ENCODE peak calls at places on chromosomes 13 and 19, in five cellular contexts. One of them, this sample, is unnamed.

GRCh38 chr19:485122-485521 is 11.2 kb upstream of the MADCAM1 start:
- DNase-seq in SHP77: no peak
- DNase-seq in T-helper 1 cell: no peak
- DNase-seq in left colon: no peak
- DNase-seq in iPS-NIHi11: no peak
- DNase-seq in this sample: no peak

GRCh38 chr13:23715762-23716235 is 145.6 kb downstream of the TNFRSF19 start:
- DNase-seq in SHP77: peak
- DNase-seq in T-helper 1 cell: no peak
- DNase-seq in left colon: no peak
- DNase-seq in iPS-NIHi11: peak
- DNase-seq in this sample: no peak

GRCh38 chr13:51001335-51001734 is 91.7 kb downstream of the RNASEH2B start:
- DNase-seq in SHP77: no peak
- DNase-seq in T-helper 1 cell: no peak
- DNase-seq in left colon: no peak
- DNase-seq in iPS-NIHi11: no peak
- DNase-seq in this sample: no peak

GRCh38 chr13:63287926-63288325 is 1872.3 kb upstream of the PCDH20 start:
- DNase-seq in SHP77: no peak
- DNase-seq in T-helper 1 cell: no peak
- DNase-seq in left colon: no peak
- DNase-seq in iPS-NIHi11: no peak
- DNase-seq in this sample: no peak

GRCh38 chr13:24050292-24050711 is 110.2 kb upstream of the SPATA13 start:
- DNase-seq in SHP77: no peak
- DNase-seq in T-helper 1 cell: no peak
- DNase-seq in left colon: no peak
- DNase-seq in iPS-NIHi11: no peak
- DNase-seq in this sample: no peak

GRCh38 chr19:35671818-35672217 is 5.5 kb downstream of the UPK1A start:
- DNase-seq in SHP77: no peak
- DNase-seq in T-helper 1 cell: no peak
- DNase-seq in left colon: no peak
- DNase-seq in iPS-NIHi11: peak
- DNase-seq in this sample: no peak

GRCh38 chr19:11377237-11377636 is 2.8 kb downstream of the SWSAP1 start:
- DNase-seq in SHP77: no peak
- DNase-seq in T-helper 1 cell: no peak
- DNase-seq in left colon: no peak
- DNase-seq in iPS-NIHi11: no peak
- DNase-seq in this sample: no peak

GRCh38 chr19:31252476-31252875 is 96.8 kb downstream of the TSHZ3 start:
- DNase-seq in SHP77: no peak
- DNase-seq in T-helper 1 cell: no peak
- DNase-seq in left colon: no peak
- DNase-seq in iPS-NIHi11: no peak
- DNase-seq in this sample: no peak

GRCh38 chr19:3125900-3126524 is 9.8 kb upstream of the GNA15 start:
- DNase-seq in SHP77: peak
- DNase-seq in T-helper 1 cell: peak
- DNase-seq in left colon: no peak
- DNase-seq in iPS-NIHi11: peak
- DNase-seq in this sample: peak

GRCh38 chr19:53463263-53463662 is 4.3 kb upstream of the ZNF813 start:
- DNase-seq in SHP77: no peak
- DNase-seq in T-helper 1 cell: no peak
- DNase-seq in left colon: peak
- DNase-seq in iPS-NIHi11: peak
- DNase-seq in this sample: no peak

GRCh38 chr13:79736356-79736755 is 255.4 kb downstream of the NDFIP2 start:
- DNase-seq in SHP77: no peak
- DNase-seq in T-helper 1 cell: no peak
- DNase-seq in left colon: no peak
- DNase-seq in iPS-NIHi11: no peak
- DNase-seq in this sample: no peak

GRCh38 chr13:39942901-39943273 is 287.4 kb downstream of the COG6 start:
- DNase-seq in SHP77: peak
- DNase-seq in T-helper 1 cell: peak
- DNase-seq in left colon: peak
- DNase-seq in iPS-NIHi11: peak
- DNase-seq in this sample: peak

GRCh38 chr13:87810391-87810801 is 139.2 kb downstream of the SLITRK5 start:
- DNase-seq in SHP77: no peak
- DNase-seq in T-helper 1 cell: no peak
- DNase-seq in left colon: no peak
- DNase-seq in iPS-NIHi11: no peak
- DNase-seq in this sample: no peak

GRCh38 chr19:35468637-35469036 is 20.6 kb downstream of the FFAR2 start:
- DNase-seq in SHP77: no peak
- DNase-seq in T-helper 1 cell: peak
- DNase-seq in left colon: peak
- DNase-seq in iPS-NIHi11: peak
- DNase-seq in this sample: peak

GRCh38 chr13:97762141-97762540 is 191.3 kb upstream of the IPO5 start:
- DNase-seq in SHP77: no peak
- DNase-seq in T-helper 1 cell: no peak
- DNase-seq in left colon: no peak
- DNase-seq in iPS-NIHi11: no peak
- DNase-seq in this sample: no peak

GRCh38 chr19:2032296-2032941 is 16.9 kb upstream of the BTBD2 start:
- DNase-seq in SHP77: peak
- DNase-seq in T-helper 1 cell: no peak
- DNase-seq in left colon: peak
- DNase-seq in iPS-NIHi11: peak
- DNase-seq in this sample: no peak

GRCh38 chr13:39561971-39562370 is 41.0 kb downstream of the LHFPL6 start:
- DNase-seq in SHP77: no peak
- DNase-seq in T-helper 1 cell: no peak
- DNase-seq in left colon: no peak
- DNase-seq in iPS-NIHi11: no peak
- DNase-seq in this sample: no peak

GRCh38 chr13:40318366-40318765 is 348.1 kb downstream of the FOXO1 start:
- DNase-seq in SHP77: peak
- DNase-seq in T-helper 1 cell: no peak
- DNase-seq in left colon: no peak
- DNase-seq in iPS-NIHi11: no peak
- DNase-seq in this sample: no peak

GRCh38 chr19:47331931-47332547 is at the start of gene C5AR2:
- DNase-seq in SHP77: no peak
- DNase-seq in T-helper 1 cell: no peak
- DNase-seq in left colon: no peak
- DNase-seq in iPS-NIHi11: no peak
- DNase-seq in this sample: no peak

GRCh38 chr19:4390862-4391693 is 9.3 kb downstream of the SH3GL1 start:
- DNase-seq in SHP77: no peak
- DNase-seq in T-helper 1 cell: no peak
- DNase-seq in left colon: no peak
- DNase-seq in iPS-NIHi11: no peak
- DNase-seq in this sample: no peak

GRCh38 chr13:75581874-75582640 is 32.5 kb downstream of the UCHL3 start:
- DNase-seq in SHP77: no peak
- DNase-seq in T-helper 1 cell: no peak
- DNase-seq in left colon: no peak
- DNase-seq in iPS-NIHi11: no peak
- DNase-seq in this sample: no peak

GRCh38 chr19:32870981-32871451 is 1.4 kb upstream of the SLC7A9 start:
- DNase-seq in SHP77: no peak
- DNase-seq in T-helper 1 cell: no peak
- DNase-seq in left colon: no peak
- DNase-seq in iPS-NIHi11: no peak
- DNase-seq in this sample: no peak

GRCh38 chr19:56969726-56970125 is 129.2 kb upstream of the PEG3 start:
- DNase-seq in SHP77: no peak
- DNase-seq in T-helper 1 cell: no peak
- DNase-seq in left colon: no peak
- DNase-seq in iPS-NIHi11: no peak
- DNase-seq in this sample: no peak

GRCh38 chr13:75850915-75851314 is 214.8 kb downstream of the LMO7 start:
- DNase-seq in SHP77: no peak
- DNase-seq in T-helper 1 cell: no peak
- DNase-seq in left colon: no peak
- DNase-seq in iPS-NIHi11: no peak
- DNase-seq in this sample: no peak

GRCh38 chr13:30907167-30907761 is 1.2 kb downstream of the MEDAG start:
- DNase-seq in SHP77: no peak
- DNase-seq in T-helper 1 cell: no peak
- DNase-seq in left colon: no peak
- DNase-seq in iPS-NIHi11: no peak
- DNase-seq in this sample: no peak

GRCh38 chr19:48344892-48345291 is 18.8 kb downstream of the TMEM143 start:
- DNase-seq in SHP77: peak
- DNase-seq in T-helper 1 cell: no peak
- DNase-seq in left colon: no peak
- DNase-seq in iPS-NIHi11: no peak
- DNase-seq in this sample: no peak

This sample was measured in memory B cell.